ENCODE peak calls at places on chromosomes 3 and 15, in seven cellular contexts. One of them, this sample, is unnamed.

GRCh38 chr3:138941259-138941885 is 5.6 kb downstream of the FOXL2 start:
- DNase-seq in uterus: no peak
- DNase-seq in left ventricle myocardium inferior: no peak
- DNase-seq in cardiac muscle cell: peak; percentile 75
- DNase-seq in mesenchymal stem cell: peak; percentile 43
- DNase-seq in tibial artery: no peak
- DNase-seq in ovary: peak; percentile 84
- DNase-seq in this sample: no peak

GRCh38 chr15:77633134-77633912 is 611 bp upstream of the LINGO1 start:
- DNase-seq in ovary: peak; percentile 85
- DNase-seq in tibial artery: peak; percentile 82
- DNase-seq in left ventricle myocardium inferior: peak; percentile 90
- DNase-seq in cardiac muscle cell: peak; percentile 95
- DNase-seq in uterus: peak; percentile 85
- DNase-seq in mesenchymal stem cell: peak; percentile 84
- DNase-seq in this sample: peak; percentile 11

GRCh38 chr15:56261854-56262509 is 18.3 kb upstream of the RFX7 start:
- DNase-seq in left ventricle myocardium inferior: no peak
- DNase-seq in uterus: no peak
- DNase-seq in mesenchymal stem cell: no peak
- DNase-seq in tibial artery: no peak
- DNase-seq in ovary: no peak
- DNase-seq in cardiac muscle cell: no peak
- DNase-seq in this sample: no peak

GRCh38 chr15:36334059-36334458 is 245.4 kb upstream of the CDIN1 start:
- DNase-seq in left ventricle myocardium inferior: no peak
- DNase-seq in mesenchymal stem cell: peak; percentile 86
- DNase-seq in tibial artery: no peak
- DNase-seq in cardiac muscle cell: peak; percentile 39
- DNase-seq in ovary: no peak
- DNase-seq in uterus: no peak
- DNase-seq in this sample: no peak

GRCh38 chr15:58224068-58224467 is 85.9 kb downstream of the AQP9 start:
- DNase-seq in uterus: no peak
- DNase-seq in mesenchymal stem cell: no peak
- DNase-seq in left ventricle myocardium inferior: peak; percentile 46
- DNase-seq in ovary: no peak
- DNase-seq in cardiac muscle cell: no peak
- DNase-seq in tibial artery: no peak
- DNase-seq in this sample: no peak

GRCh38 chr3:162041622-162042021 is 545.0 kb downstream of the OTOL1 start:
- DNase-seq in tibial artery: no peak
- DNase-seq in ovary: no peak
- DNase-seq in cardiac muscle cell: no peak
- DNase-seq in mesenchymal stem cell: no peak
- DNase-seq in left ventricle myocardium inferior: no peak
- DNase-seq in uterus: no peak
- DNase-seq in this sample: no peak

GRCh38 chr15:75024102-75024636 is 779 bp downstream of the PPCDC start:
- DNase-seq in mesenchymal stem cell: peak; percentile 42
- DNase-seq in left ventricle myocardium inferior: no peak
- DNase-seq in cardiac muscle cell: peak; percentile 17
- DNase-seq in ovary: peak; percentile 45
- DNase-seq in tibial artery: no peak
- DNase-seq in uterus: no peak
- DNase-seq in this sample: no peak

GRCh38 chr15:65374831-65375401 is 2.9 kb downstream of the IGDCC3 start:
- DNase-seq in tibial artery: no peak
- DNase-seq in mesenchymal stem cell: no peak
- DNase-seq in left ventricle myocardium inferior: no peak
- DNase-seq in cardiac muscle cell: no peak
- DNase-seq in uterus: no peak
- DNase-seq in ovary: no peak
- DNase-seq in this sample: no peak

GRCh38 chr15:30929064-30929669 is 25.5 kb downstream of the FAN1 start:
- DNase-seq in cardiac muscle cell: no peak
- DNase-seq in uterus: no peak
- DNase-seq in ovary: no peak
- DNase-seq in mesenchymal stem cell: no peak
- DNase-seq in left ventricle myocardium inferior: no peak
- DNase-seq in tibial artery: no peak
- DNase-seq in this sample: no peak

DNA sequence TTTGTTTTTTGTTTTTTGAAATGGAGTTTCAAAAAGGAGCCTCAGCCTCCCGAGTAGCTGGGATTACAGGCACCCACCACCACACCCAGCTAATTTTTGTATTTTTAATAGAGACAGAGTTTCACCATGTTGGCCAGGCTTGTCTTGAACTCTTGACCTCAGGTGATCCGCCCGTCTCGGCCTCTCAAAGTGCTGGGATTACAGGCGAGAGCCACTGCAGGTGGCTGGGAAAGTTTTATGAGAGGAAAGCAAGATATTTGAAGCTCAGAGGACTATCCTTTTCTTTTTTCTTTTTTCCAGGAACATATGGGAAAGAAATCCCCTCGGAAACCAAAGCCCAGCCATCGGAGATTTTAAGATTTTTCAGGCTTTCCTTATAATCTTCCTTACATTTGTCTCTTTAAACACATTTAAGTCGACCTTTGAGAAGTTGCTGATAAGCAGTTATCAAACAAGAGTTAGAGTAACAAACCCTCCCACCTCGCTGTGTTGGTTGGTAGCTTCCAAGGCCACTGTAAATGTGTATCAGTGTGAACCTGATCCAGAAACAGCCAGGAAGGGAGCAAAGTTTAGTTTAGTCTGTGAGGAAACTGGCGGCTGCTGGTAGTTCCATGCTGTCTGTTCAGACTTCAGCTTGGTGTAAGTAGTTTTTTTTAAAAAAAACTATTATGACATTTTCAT is 34.5 kb upstream of the MAP3K13 start:
- DNase-seq in mesenchymal stem cell: no peak
- DNase-seq in uterus: no peak
- DNase-seq in left ventricle myocardium inferior: no peak
- DNase-seq in ovary: no peak
- DNase-seq in tibial artery: no peak
- DNase-seq in cardiac muscle cell: peak; percentile 31
- DNase-seq in this sample: no peak
- H3K4me1 ChIP-seq in mesenchymal stem cell: no peaks in the 10 kb centered on the region
- H3K4me1 ChIP-seq in uterus: no peaks in the 10 kb centered on the region
- H3K4me1 ChIP-seq in left ventricle myocardium inferior: no peaks in the 10 kb centered on the region
- H3K4me1 ChIP-seq in ovary: no peaks in the 10 kb centered on the region
- H3K4me1 ChIP-seq in tibial artery: no peaks in the 10 kb centered on the region
- H3K4me1 ChIP-seq in cardiac muscle cell: no peaks in the 10 kb centered on the region
- H3K4me1 ChIP-seq in this sample: no peaks in the 10 kb centered on the region

GRCh38 chr3:18757476-18757875 is 332.3 kb upstream of the SATB1 start:
- DNase-seq in mesenchymal stem cell: no peak
- DNase-seq in ovary: no peak
- DNase-seq in cardiac muscle cell: no peak
- DNase-seq in left ventricle myocardium inferior: no peak
- DNase-seq in uterus: no peak
- DNase-seq in tibial artery: no peak
- DNase-seq in this sample: no peak
- H3K27ac ChIP-seq in mesenchymal stem cell: no peak overlapping the region
- H3K27ac ChIP-seq in ovary: no peak overlapping the region
- H3K27ac ChIP-seq in cardiac muscle cell: no peak overlapping the region
- H3K27ac ChIP-seq in left ventricle myocardium inferior: no peak overlapping the region
- H3K27ac ChIP-seq in uterus: no peak overlapping the region
- H3K27ac ChIP-seq in tibial artery: no peak overlapping the region
- H3K27ac ChIP-seq in this sample: peak overlapping the region; percentile 15

DNA sequence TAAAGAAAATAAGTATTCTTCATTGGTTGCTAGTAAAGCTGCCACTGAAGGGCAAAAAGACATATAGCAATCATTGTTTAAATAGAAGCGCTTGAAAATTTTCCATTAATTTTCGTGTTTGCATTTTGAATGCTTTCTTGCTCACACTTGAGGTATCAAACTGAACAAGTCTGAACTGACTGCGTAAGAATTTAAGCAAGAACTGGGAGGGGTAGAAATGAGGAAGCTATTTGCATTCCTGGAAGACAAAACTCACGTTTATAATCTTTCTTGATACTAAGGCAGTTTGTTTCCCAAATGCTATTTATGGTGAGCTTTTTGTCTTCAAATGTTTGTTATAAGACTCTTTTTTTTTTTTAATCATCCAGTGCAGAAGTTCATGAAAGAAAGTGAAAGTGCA is 499.8 kb upstream of the TPRG1 start:
- DNase-seq in uterus: no peak
- DNase-seq in ovary: no peak
- DNase-seq in tibial artery: no peak
- DNase-seq in mesenchymal stem cell: peak; percentile 33
- DNase-seq in left ventricle myocardium inferior: no peak
- DNase-seq in cardiac muscle cell: no peak
- DNase-seq in this sample: no peak
- H3K4me3 ChIP-seq in uterus: no peak overlapping the region
- H3K4me3 ChIP-seq in ovary: no peak overlapping the region
- H3K4me3 ChIP-seq in tibial artery: no peak overlapping the region
- H3K4me3 ChIP-seq in mesenchymal stem cell: no peak overlapping the region
- H3K4me3 ChIP-seq in left ventricle myocardium inferior: peak overlapping the region; percentile 5
- H3K4me3 ChIP-seq in cardiac muscle cell: no peak overlapping the region
- H3K4me3 ChIP-seq in this sample: no peak overlapping the region

GRCh38 chr3:109050591-109051167 is 67.3 kb downstream of the MORC1 start:
- DNase-seq in uterus: no peak
- DNase-seq in mesenchymal stem cell: peak; percentile 29
- DNase-seq in left ventricle myocardium inferior: no peak
- DNase-seq in ovary: no peak
- DNase-seq in tibial artery: no peak
- DNase-seq in cardiac muscle cell: peak; percentile 11
- DNase-seq in this sample: peak; percentile 3

GRCh38 chr3:109045271-109046051 is 72.5 kb downstream of the MORC1 start:
- DNase-seq in mesenchymal stem cell: no peak
- DNase-seq in ovary: no peak
- DNase-seq in uterus: no peak
- DNase-seq in cardiac muscle cell: no peak
- DNase-seq in tibial artery: peak; percentile 22
- DNase-seq in left ventricle myocardium inferior: no peak
- DNase-seq in this sample: no peak

DNA sequence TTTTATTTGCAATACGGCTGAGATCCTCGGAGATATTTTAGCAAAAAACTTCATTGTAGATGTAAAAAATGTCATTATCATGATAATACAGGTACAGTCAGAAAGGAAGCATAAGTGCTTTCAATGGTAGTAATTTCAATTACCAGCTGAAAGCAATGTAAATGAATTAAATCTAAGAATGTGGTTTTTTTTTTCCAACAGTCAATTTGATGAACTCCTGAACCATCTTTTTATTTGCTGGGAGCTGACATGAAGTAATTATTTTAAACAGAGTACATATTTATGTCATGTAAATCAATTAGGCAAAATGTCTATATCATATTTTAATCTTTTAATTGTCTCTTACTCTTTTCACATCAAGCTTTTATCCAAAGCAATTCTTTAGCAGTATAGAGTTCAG is 70.6 kb downstream of the MORC1 start:
- DNase-seq in left ventricle myocardium inferior: no peak
- DNase-seq in ovary: no peak
- DNase-seq in cardiac muscle cell: no peak
- DNase-seq in mesenchymal stem cell: no peak
- DNase-seq in tibial artery: no peak
- DNase-seq in uterus: no peak
- DNase-seq in this sample: no peak
- H3K4me1 ChIP-seq in left ventricle myocardium inferior: no peaks in the 10 kb centered on the region
- H3K4me1 ChIP-seq in ovary: no peaks in the 10 kb centered on the region
- H3K4me1 ChIP-seq in cardiac muscle cell: no peaks in the 10 kb centered on the region
- H3K4me1 ChIP-seq in mesenchymal stem cell: no peaks in the 10 kb centered on the region
- H3K4me1 ChIP-seq in tibial artery: no peaks in the 10 kb centered on the region
- H3K4me1 ChIP-seq in uterus: no peaks in the 10 kb centered on the region
- H3K4me1 ChIP-seq in this sample: no peaks in the 10 kb centered on the region

GRCh38 chr15:92050220-92050898 is 196.9 kb downstream of the SLCO3A1 start:
- DNase-seq in cardiac muscle cell: no peak
- DNase-seq in ovary: no peak
- DNase-seq in uterus: no peak
- DNase-seq in mesenchymal stem cell: no peak
- DNase-seq in left ventricle myocardium inferior: no peak
- DNase-seq in tibial artery: no peak
- DNase-seq in this sample: no peak
- H3K27ac ChIP-seq in cardiac muscle cell: peak overlapping the region; percentile 15
- H3K27ac ChIP-seq in ovary: no peak overlapping the region
- H3K27ac ChIP-seq in uterus: no peak overlapping the region
- H3K27ac ChIP-seq in mesenchymal stem cell: no peak overlapping the region
- H3K27ac ChIP-seq in left ventricle myocardium inferior: no peak overlapping the region
- H3K27ac ChIP-seq in tibial artery: no peak overlapping the region
- H3K27ac ChIP-seq in this sample: no peak overlapping the region

GRCh38 chr3:146777941-146778340 is 172.8 kb upstream of the PLSCR5 start:
- DNase-seq in uterus: no peak
- DNase-seq in mesenchymal stem cell: no peak
- DNase-seq in cardiac muscle cell: no peak
- DNase-seq in left ventricle myocardium inferior: no peak
- DNase-seq in tibial artery: no peak
- DNase-seq in ovary: no peak
- DNase-seq in this sample: no peak

GRCh38 chr3:146781606-146782005 is 176.5 kb upstream of the PLSCR5 start:
- DNase-seq in cardiac muscle cell: no peak
- DNase-seq in mesenchymal stem cell: no peak
- DNase-seq in ovary: no peak
- DNase-seq in left ventricle myocardium inferior: no peak
- DNase-seq in uterus: no peak
- DNase-seq in tibial artery: no peak
- DNase-seq in this sample: no peak

GRCh38 chr3:146781059-146781458 is 175.9 kb upstream of the PLSCR5 start:
- DNase-seq in tibial artery: no peak
- DNase-seq in left ventricle myocardium inferior: no peak
- DNase-seq in cardiac muscle cell: no peak
- DNase-seq in uterus: no peak
- DNase-seq in ovary: no peak
- DNase-seq in mesenchymal stem cell: no peak
- DNase-seq in this sample: no peak

GRCh38 chr3:146780251-146780650 is 175.1 kb upstream of the PLSCR5 start:
- DNase-seq in mesenchymal stem cell: no peak
- DNase-seq in left ventricle myocardium inferior: no peak
- DNase-seq in ovary: no peak
- DNase-seq in uterus: no peak
- DNase-seq in tibial artery: no peak
- DNase-seq in cardiac muscle cell: no peak
- DNase-seq in this sample: no peak

DNA sequence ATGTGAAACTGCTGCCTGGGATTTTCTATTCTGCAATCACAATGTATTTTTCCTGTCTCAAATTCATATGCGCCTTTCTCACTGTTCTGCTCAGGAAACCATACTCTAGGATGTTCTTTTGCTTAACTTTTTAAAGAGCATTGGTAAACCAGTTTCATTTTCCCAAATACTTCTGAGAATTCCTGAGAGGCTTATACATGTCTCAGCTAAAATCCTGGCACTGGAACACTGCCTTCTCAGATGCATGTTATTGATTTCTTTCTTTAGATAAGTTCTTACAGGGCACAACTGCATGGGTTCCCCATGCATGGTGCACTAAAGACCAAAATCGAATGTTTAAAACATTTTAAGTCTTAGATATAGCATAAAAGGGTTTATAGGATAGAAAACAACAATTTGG is 178.3 kb upstream of the PLSCR5 start:
- DNase-seq in tibial artery: no peak
- DNase-seq in uterus: no peak
- DNase-seq in mesenchymal stem cell: no peak
- DNase-seq in ovary: no peak
- DNase-seq in cardiac muscle cell: no peak
- DNase-seq in left ventricle myocardium inferior: no peak
- DNase-seq in this sample: no peak
- H3K4me3 ChIP-seq in tibial artery: no peak overlapping the region
- H3K4me3 ChIP-seq in uterus: no peak overlapping the region
- H3K4me3 ChIP-seq in mesenchymal stem cell: no peak overlapping the region
- H3K4me3 ChIP-seq in ovary: no peak overlapping the region
- H3K4me3 ChIP-seq in cardiac muscle cell: no peak overlapping the region
- H3K4me3 ChIP-seq in left ventricle myocardium inferior: no peak overlapping the region
- H3K4me3 ChIP-seq in this sample: no peak overlapping the region

This sample was measured in naive thymus-derived CD4-positive, alpha-beta T cell.